ENCODE peak calls at places on chromosome 6, in four cellular contexts. Y is adrenal gland, V is choroid plexus epithelial cell, J is cardiac fibroblast. P is an unnamed sample.

GRCh38 chr6:17472653-17473183 is 79.3 kb downstream of the CAP2 start:
- DNase-seq in V (no peak), J (no peak), Y (no peak), P (no peak)

GRCh38 chr6:144314003-144314485 is 28.9 kb downstream of the UTRN start:
- DNase-seq in Y (peak), J (peak), V (peak), P (peak)

GRCh38 chr6:131781717-131782116 is 26.1 kb upstream of the ENPP1 start:
- DNase-seq in J (no peak), V (no peak), Y (no peak), P (no peak)

GRCh38 chr6:157539421-157539822 is 158.4 kb downstream of the ZDHHC14 start:
- DNase-seq in V (no peak), J (no peak), Y (no peak), P (no peak)

GRCh38 chr6:150081702-150082101 is 12.8 kb upstream of the ULBP3 start:
- DNase-seq in V (no peak), J (no peak), Y (no peak), P (no peak)

GRCh38 chr6:155371230-155371629 is 56.9 kb upstream of the TFB1M start:
- DNase-seq in Y (no peak), J (no peak), V (no peak), P (no peak)

GRCh38 chr6:3795836-3796395 is 44.4 kb upstream of the PXDC1 start:
- DNase-seq in Y (no peak), V (no peak), J (no peak), P (no peak)

GRCh38 chr6:169999367-169999766 is 247.9 kb downstream of the ERMARD start:
- DNase-seq in J (no peak), V (peak), Y (no peak), P (no peak)

GRCh38 chr6:7021306-7021705 is 86.5 kb upstream of the RREB1 start:
- DNase-seq in J (no peak), Y (no peak), V (no peak), P (no peak)

GRCh38 chr6:2732503-2733089 is 18.1 kb downstream of the MYLK4 start:
- DNase-seq in J (peak), Y (peak), V (peak), P (no peak)

GRCh38 chr6:127933852-127934840 is 33.3 kb upstream of the THEMIS start:
- DNase-seq in Y (no peak), J (no peak), V (no peak), P (no peak)

GRCh38 chr6:45728674-45729073 is 287.0 kb downstream of the CLIC5 start:
- DNase-seq in J (peak), Y (no peak), V (peak), P (no peak)

GRCh38 chr6:105178110-105178509 is 1.7 kb downstream of the POPDC3 start:
- DNase-seq in Y (no peak), J (peak), V (peak), P (no peak)

GRCh38 chr6:14038636-14039035 is 78.9 kb upstream of the CD83 start:
- DNase-seq in V (peak), Y (no peak), J (peak), P (no peak)

GRCh38 chr6:36692220-36692619 is 5.4 kb upstream of the RAB44 start:
- DNase-seq in J (no peak), V (no peak), Y (no peak), P (no peak)

GRCh38 chr6:39178235-39178634 is 51.0 kb downstream of the KCNK5 start:
- DNase-seq in J (no peak), Y (no peak), V (no peak), P (no peak)

GRCh38 chr6:138145402-138145801 is 16.3 kb upstream of the ARFGEF3 start:
- DNase-seq in J (no peak), V (no peak), Y (no peak), P (no peak)

GRCh38 chr6:164035912-164036485 is 621.5 kb downstream of the QKI start:
- DNase-seq in V (no peak), J (no peak), Y (no peak), P (no peak)

DNA sequence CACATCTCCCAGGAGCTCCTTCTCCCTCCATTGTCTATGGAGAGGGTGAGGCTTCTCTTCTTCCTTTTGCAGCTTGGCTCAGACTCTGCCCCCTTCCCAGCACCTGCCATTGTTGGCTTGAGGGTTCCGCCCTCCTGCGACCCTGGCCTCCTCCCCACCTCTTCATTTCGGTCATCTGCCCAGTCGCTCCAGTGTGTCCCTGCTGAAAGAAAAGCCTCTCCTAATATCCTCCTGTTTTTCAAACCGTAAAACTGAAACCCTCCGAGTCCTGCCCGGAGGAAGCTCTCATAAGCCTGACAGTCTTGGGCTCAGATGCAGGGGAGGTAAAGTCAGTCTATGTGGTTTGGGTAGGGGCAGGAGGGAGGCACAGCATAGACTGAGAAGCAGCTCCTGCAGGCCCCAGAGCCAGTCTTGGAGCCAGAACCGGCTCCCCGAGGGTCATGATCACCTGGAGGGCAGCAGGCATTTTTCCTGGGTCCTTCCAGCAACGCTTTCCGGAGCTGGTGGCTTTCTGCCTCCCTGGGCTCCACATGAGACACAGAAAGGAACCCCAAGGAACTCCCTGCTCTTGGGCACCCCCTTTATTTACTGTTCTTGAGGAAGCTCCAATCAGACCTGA is 235.1 kb downstream of the SMOC2 start:
- DNase-seq in Y (no peak), J (no peak), V (no peak), P (no peak)
- H3K4me3 ChIP-seq in Y (no peak), J (no peak), V (no peak), P (no peak)

DNA sequence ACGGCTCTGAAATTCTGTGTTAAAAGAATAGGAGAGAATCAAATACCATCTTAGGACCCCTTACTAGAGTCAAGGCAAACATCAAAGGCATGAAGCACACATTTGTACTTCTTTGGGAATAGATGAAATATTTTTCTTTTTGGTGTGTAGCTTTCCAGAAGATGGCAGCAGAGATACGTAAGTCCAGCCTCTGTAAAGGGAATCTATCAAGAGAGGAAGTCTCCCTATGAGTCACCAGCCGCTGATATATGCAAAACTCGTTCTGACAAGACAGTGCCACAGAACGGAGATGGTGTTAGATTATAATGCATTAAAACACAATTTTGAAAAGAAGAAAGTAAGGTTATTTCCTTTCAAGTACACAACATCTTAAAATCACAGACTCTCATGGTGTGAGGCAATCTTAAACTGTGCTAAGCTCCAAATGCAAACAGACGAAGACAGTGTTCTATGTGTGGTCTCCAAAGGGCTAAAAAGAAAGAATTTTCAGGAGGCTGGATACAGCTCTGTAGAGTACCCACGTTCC is 120.0 kb upstream of the AGPAT4 start:
- DNase-seq in J (peak), V (peak), Y (peak), P (no peak)
- TF ChIP-seq CTCF in J (peak), V (peak), Y (peak), P (peak)

GRCh38 chr6:28947831-28948270 is 24.1 kb upstream of the TRIM27 start:
- DNase-seq in Y (no peak), V (no peak), J (no peak), P (no peak)
- H3K4me3 ChIP-seq in Y (no peak), V (no peak), J (no peak), P (no peak)

GRCh38 chr6:31827286-31828079 is at the start of gene HSPA1B:
- DNase-seq in V (peak), Y (peak), J (peak), P (peak)

GRCh38 chr6:31825553-31825952 is 2.0 kb upstream of the HSPA1B start:
- DNase-seq in Y (no peak), V (no peak), J (no peak), P (no peak)

GRCh38 chr6:31826793-31827285 is 699 bp upstream of the HSPA1B start:
- DNase-seq in V (peak), J (peak), Y (peak), P (peak)

GRCh38 chr6:31831350-31832215 is 4.0 kb downstream of the HSPA1B start:
- DNase-seq in Y (no peak), V (no peak), J (no peak), P (peak)

GRCh38 chr6:31829633-31830492 is 2.3 kb downstream of the HSPA1B start:
- DNase-seq in J (peak), V (peak), Y (no peak), P (no peak)
- TF ChIP-seq CTCF in J (peak), V (peak), Y (peak), P (no peak)

P was measured in left lung.